ENCODE peak calls at places on chromosome 9, in six cellular contexts. One of them, this sample, is unnamed. For H3K9me3, the result is how much of the 10 kb centered on the place peaks cover.

GRCh38 chr9:132878695-132879064 is at the start of gene SPACA9:
- DNase-seq in esophagus squamous epithelium: no peak
- DNase-seq in suprapubic skin: peak
- DNase-seq in body of pancreas: peak
- DNase-seq in IMR-90: peak
- DNase-seq in breast epithelium: peak
- DNase-seq in this sample: peak

GRCh38 chr9:116032683-116033440 is 120.7 kb upstream of the PAPPA start:
- DNase-seq in IMR-90: no peak
- DNase-seq in body of pancreas: peak
- DNase-seq in suprapubic skin: no peak
- DNase-seq in breast epithelium: no peak
- DNase-seq in esophagus squamous epithelium: no peak
- DNase-seq in this sample: no peak

GRCh38 chr9:133327834-133328484 is 8.0 kb downstream of the SURF6 start:
- DNase-seq in esophagus squamous epithelium: no peak
- DNase-seq in body of pancreas: no peak
- DNase-seq in IMR-90: no peak
- DNase-seq in suprapubic skin: peak
- DNase-seq in breast epithelium: no peak
- DNase-seq in this sample: no peak

GRCh38 chr9:111621895-111622480 is 9.1 kb upstream of the DNAJC25 start:
- DNase-seq in esophagus squamous epithelium: no peak
- DNase-seq in IMR-90: peak
- DNase-seq in breast epithelium: no peak
- DNase-seq in body of pancreas: no peak
- DNase-seq in suprapubic skin: no peak
- DNase-seq in this sample: peak

GRCh38 chr9:133763272-133764183 is 25.4 kb upstream of the SARDH start:
- DNase-seq in suprapubic skin: no peak
- DNase-seq in body of pancreas: no peak
- DNase-seq in breast epithelium: no peak
- DNase-seq in esophagus squamous epithelium: no peak
- DNase-seq in IMR-90: peak
- DNase-seq in this sample: no peak

GRCh38 chr9:4973246-4973645 is 11.8 kb upstream of the JAK2 start:
- DNase-seq in suprapubic skin: no peak
- DNase-seq in IMR-90: peak
- DNase-seq in body of pancreas: no peak
- DNase-seq in breast epithelium: no peak
- DNase-seq in esophagus squamous epithelium: no peak
- DNase-seq in this sample: no peak

GRCh38 chr9:109244179-109245132 is 76.4 kb downstream of the EPB41L4B start:
- DNase-seq in IMR-90: peak
- DNase-seq in esophagus squamous epithelium: no peak
- DNase-seq in breast epithelium: peak
- DNase-seq in body of pancreas: peak
- DNase-seq in suprapubic skin: no peak
- DNase-seq in this sample: peak

GRCh38 chr9:124932355-124932754 is 8.5 kb downstream of the GOLGA1 start:
- DNase-seq in IMR-90: no peak
- DNase-seq in suprapubic skin: no peak
- DNase-seq in breast epithelium: no peak
- DNase-seq in esophagus squamous epithelium: no peak
- DNase-seq in body of pancreas: no peak
- DNase-seq in this sample: no peak

GRCh38 chr9:70046274-70047070 is 2.8 kb downstream of the MAMDC2 start:
- DNase-seq in body of pancreas: peak
- DNase-seq in suprapubic skin: no peak
- DNase-seq in breast epithelium: peak
- DNase-seq in IMR-90: no peak
- DNase-seq in esophagus squamous epithelium: no peak
- DNase-seq in this sample: no peak

GRCh38 chr9:38329980-38330379 is 62.5 kb upstream of the ALDH1B1 start:
- DNase-seq in suprapubic skin: no peak
- DNase-seq in esophagus squamous epithelium: no peak
- DNase-seq in body of pancreas: no peak
- DNase-seq in breast epithelium: no peak
- DNase-seq in IMR-90: no peak
- DNase-seq in this sample: no peak

GRCh38 chr9:18776836-18777820 is 255.9 kb downstream of the SAXO1 start:
- DNase-seq in suprapubic skin: no peak
- DNase-seq in IMR-90: no peak
- DNase-seq in body of pancreas: no peak
- DNase-seq in breast epithelium: no peak
- DNase-seq in esophagus squamous epithelium: no peak
- DNase-seq in this sample: no peak

GRCh38 chr9:137367506-137368430 is 55.2 kb downstream of the EXD3 start:
- DNase-seq in esophagus squamous epithelium: no peak
- DNase-seq in breast epithelium: no peak
- DNase-seq in suprapubic skin: no peak
- DNase-seq in body of pancreas: peak
- DNase-seq in IMR-90: no peak
- DNase-seq in this sample: no peak

GRCh38 chr9:81256368-81256767 is 433.0 kb downstream of the TLE1 start:
- DNase-seq in esophagus squamous epithelium: no peak
- DNase-seq in IMR-90: no peak
- DNase-seq in suprapubic skin: no peak
- DNase-seq in body of pancreas: no peak
- DNase-seq in breast epithelium: no peak
- DNase-seq in this sample: no peak

GRCh38 chr9:33619666-33620404 is 95.8 kb downstream of the ANKRD18B start:
- DNase-seq in esophagus squamous epithelium: no peak
- DNase-seq in body of pancreas: no peak
- DNase-seq in IMR-90: peak
- DNase-seq in suprapubic skin: no peak
- DNase-seq in breast epithelium: no peak
- DNase-seq in this sample: peak

GRCh38 chr9:78029601-78030552 is 1.7 kb downstream of the GNAQ start:
- DNase-seq in esophagus squamous epithelium: no peak
- DNase-seq in IMR-90: peak
- DNase-seq in breast epithelium: no peak
- DNase-seq in body of pancreas: no peak
- DNase-seq in suprapubic skin: no peak
- DNase-seq in this sample: no peak

GRCh38 chr9:137415451-137415850 is 7.5 kb downstream of the EXD3 start:
- DNase-seq in breast epithelium: no peak
- DNase-seq in suprapubic skin: no peak
- DNase-seq in esophagus squamous epithelium: no peak
- DNase-seq in body of pancreas: no peak
- DNase-seq in IMR-90: no peak
- DNase-seq in this sample: no peak

GRCh38 chr9:80503692-80504400 is 932.1 kb downstream of the TLE4 start:
- DNase-seq in breast epithelium: no peak
- DNase-seq in esophagus squamous epithelium: no peak
- DNase-seq in IMR-90: peak
- DNase-seq in suprapubic skin: no peak
- DNase-seq in body of pancreas: no peak
- DNase-seq in this sample: no peak

GRCh38 chr9:31605164-31605563 is 779.3 kb upstream of the ACO1 start:
- DNase-seq in body of pancreas: no peak
- DNase-seq in breast epithelium: no peak
- DNase-seq in IMR-90: no peak
- DNase-seq in suprapubic skin: no peak
- DNase-seq in esophagus squamous epithelium: no peak
- DNase-seq in this sample: no peak

GRCh38 chr9:88037285-88037845 is 63.0 kb upstream of the CDK20 start:
- DNase-seq in body of pancreas: no peak
- DNase-seq in breast epithelium: no peak
- DNase-seq in IMR-90: no peak
- DNase-seq in esophagus squamous epithelium: no peak
- DNase-seq in suprapubic skin: no peak
- DNase-seq in this sample: no peak

GRCh38 chr9:128505414-128505765 is 871 bp downstream of the GLE1 start:
- DNase-seq in body of pancreas: no peak
- DNase-seq in IMR-90: peak
- DNase-seq in suprapubic skin: no peak
- DNase-seq in breast epithelium: no peak
- DNase-seq in esophagus squamous epithelium: no peak
- DNase-seq in this sample: no peak

GRCh38 chr9:99040911-99041582 is 63.9 kb upstream of the TGFBR1 start:
- DNase-seq in body of pancreas: no peak
- DNase-seq in IMR-90: peak
- DNase-seq in esophagus squamous epithelium: no peak
- DNase-seq in suprapubic skin: no peak
- DNase-seq in breast epithelium: no peak
- DNase-seq in this sample: no peak

GRCh38 chr9:3181049-3181953 is 337.4 kb upstream of the PUM3 start:
- DNase-seq in body of pancreas: peak
- DNase-seq in esophagus squamous epithelium: no peak
- DNase-seq in suprapubic skin: no peak
- DNase-seq in breast epithelium: peak
- DNase-seq in IMR-90: no peak
- DNase-seq in this sample: no peak

GRCh38 chr9:123483191-123483803 is 127.3 kb downstream of the CRB2 start:
- DNase-seq in esophagus squamous epithelium: no peak
- DNase-seq in IMR-90: no peak
- DNase-seq in suprapubic skin: no peak
- DNase-seq in body of pancreas: no peak
- DNase-seq in breast epithelium: no peak
- DNase-seq in this sample: no peak

GRCh38 chr9:132027752-132028666 is 51.7 kb downstream of the MED27 start:
- DNase-seq in IMR-90: peak
- DNase-seq in esophagus squamous epithelium: no peak
- DNase-seq in body of pancreas: peak
- DNase-seq in breast epithelium: peak
- DNase-seq in suprapubic skin: no peak
- DNase-seq in this sample: no peak

GRCh38 chr9:134225186-134225585 is 60.8 kb upstream of the RNU6ATAC start:
- DNase-seq in body of pancreas: no peak
- DNase-seq in suprapubic skin: no peak
- DNase-seq in esophagus squamous epithelium: no peak
- DNase-seq in breast epithelium: no peak
- DNase-seq in IMR-90: no peak
- DNase-seq in this sample: no peak

GRCh38 chr9:4832786-4833579 is 40.2 kb downstream of the RCL1 start:
- DNase-seq in IMR-90: peak
- DNase-seq in breast epithelium: no peak
- DNase-seq in body of pancreas: peak
- DNase-seq in suprapubic skin: no peak
- DNase-seq in esophagus squamous epithelium: no peak
- DNase-seq in this sample: peak

GRCh38 chr9:112725961-112726360 is 8.0 kb upstream of the INIP start:
- DNase-seq in esophagus squamous epithelium: no peak
- DNase-seq in IMR-90: no peak
- DNase-seq in breast epithelium: no peak
- DNase-seq in body of pancreas: no peak
- DNase-seq in suprapubic skin: no peak
- DNase-seq in this sample: no peak

GRCh38 chr9:109064963-109065701 is 51.8 kb upstream of the CTNNAL1 start:
- DNase-seq in breast epithelium: no peak
- DNase-seq in body of pancreas: no peak
- DNase-seq in suprapubic skin: no peak
- DNase-seq in esophagus squamous epithelium: no peak
- DNase-seq in IMR-90: peak
- DNase-seq in this sample: peak

DNA sequence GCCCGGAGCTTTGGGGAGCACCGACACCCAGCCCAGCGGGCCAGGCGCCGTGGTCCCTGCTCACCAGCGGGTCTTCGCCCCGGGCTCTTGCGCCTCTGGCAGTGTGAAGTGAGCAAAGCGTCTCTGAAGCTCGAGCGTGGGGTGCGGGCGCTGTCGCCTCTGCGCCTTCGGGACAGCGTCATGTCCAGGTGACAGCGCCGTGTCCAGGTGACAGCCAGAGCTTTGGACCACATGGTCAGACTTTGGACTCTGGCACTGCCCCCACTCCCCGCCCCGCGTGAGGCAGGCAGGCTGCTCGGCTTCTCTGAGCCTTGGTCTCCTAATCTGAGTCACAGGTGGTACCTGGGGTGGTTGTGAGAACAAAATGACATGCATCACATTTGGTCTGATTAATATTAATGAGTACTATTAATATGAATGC is 156.8 kb downstream of the OLFM1 start:
- DNase-seq in IMR-90: no peak
- DNase-seq in esophagus squamous epithelium: no peak
- DNase-seq in suprapubic skin: no peak
- DNase-seq in body of pancreas: peak
- DNase-seq in breast epithelium: no peak
- DNase-seq in this sample: no peak
- H3K9me3 ChIP-seq in IMR-90: under half
- H3K9me3 ChIP-seq in esophagus squamous epithelium: under half
- H3K9me3 ChIP-seq in suprapubic skin: under half
- H3K9me3 ChIP-seq in body of pancreas: under half
- H3K9me3 ChIP-seq in breast epithelium: under half
- H3K9me3 ChIP-seq in this sample: under half

GRCh38 chr9:68844623-68845612 is 139.9 kb downstream of the PIP5K1B start:
- DNase-seq in esophagus squamous epithelium: no peak
- DNase-seq in IMR-90: peak
- DNase-seq in body of pancreas: no peak
- DNase-seq in suprapubic skin: no peak
- DNase-seq in breast epithelium: no peak
- DNase-seq in this sample: peak
- TF ChIP-seq CTCF in esophagus squamous epithelium: no peak
- TF ChIP-seq CTCF in IMR-90: peak
- TF ChIP-seq CTCF in body of pancreas: peak
- TF ChIP-seq CTCF in suprapubic skin: peak
- TF ChIP-seq CTCF in breast epithelium: peak
- TF ChIP-seq CTCF in this sample: peak

GRCh38 chr9:130860458-130861316 is 25.6 kb downstream of the ABL1 start:
- DNase-seq in suprapubic skin: peak
- DNase-seq in esophagus squamous epithelium: no peak
- DNase-seq in IMR-90: peak
- DNase-seq in breast epithelium: peak
- DNase-seq in body of pancreas: peak
- DNase-seq in this sample: peak
- TF ChIP-seq POLR2A in suprapubic skin: peak
- TF ChIP-seq POLR2A in esophagus squamous epithelium: no peak
- TF ChIP-seq POLR2A in IMR-90: peak
- TF ChIP-seq POLR2A in breast epithelium: no peak
- TF ChIP-seq POLR2A in body of pancreas: no peak
- TF ChIP-seq POLR2A in this sample: no peak

DNA sequence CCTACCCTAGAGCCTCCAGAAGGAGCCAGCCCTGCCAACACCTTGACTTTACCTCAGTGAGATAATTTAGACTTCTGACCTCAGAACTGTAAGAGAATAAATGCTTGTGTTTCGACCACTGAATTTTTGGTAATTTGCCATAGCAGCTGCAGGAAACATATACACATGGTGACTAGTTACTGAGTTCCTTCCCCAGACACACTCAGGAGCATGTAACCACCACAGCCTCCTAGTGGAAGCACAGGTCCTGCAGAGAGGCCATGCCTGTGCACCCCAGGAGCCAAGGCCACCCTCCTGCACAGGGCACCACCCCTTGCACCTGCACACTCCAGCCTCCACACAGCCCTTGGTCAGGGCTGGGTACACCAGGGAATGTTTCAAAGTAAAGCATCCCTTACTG is 7.6 kb upstream of the CAMSAP1 start:
- DNase-seq in body of pancreas: no peak
- DNase-seq in suprapubic skin: no peak
- DNase-seq in breast epithelium: no peak
- DNase-seq in esophagus squamous epithelium: no peak
- DNase-seq in IMR-90: peak
- DNase-seq in this sample: no peak
- H3K9me3 ChIP-seq in body of pancreas: under half
- H3K9me3 ChIP-seq in suprapubic skin: under half
- H3K9me3 ChIP-seq in breast epithelium: half or more
- H3K9me3 ChIP-seq in esophagus squamous epithelium: half or more
- H3K9me3 ChIP-seq in IMR-90: under half
- H3K9me3 ChIP-seq in this sample: under half

This sample was measured in HCT116.